ENCODE peak calls at places on chromosomes 3 and 15, in eight cellular contexts. U is iPS-NIHi11; Q is cerebellar cortex; D is T-cell; M is activated naive CD4-positive, alpha-beta T cell treated with Interleukin-2 at 50 U/mL for 16 hours; E is activated naive CD8-positive, alpha-beta T cell treated with anti-CD3 and anti-CD28 coated beads, Interleukin-2, amount 50 U/mL, for 24 hours; Z is A172; A is midbrain. B is an unnamed sample.
A peak's percentile ranks its signal among the peaks of the same experiment; 100 is the strongest.

GRCh38 chr3:106830334-106830733 is 546.9 kb upstream of the CCDC54 start:
- DNase-seq in U (peak; percentile 39), Q (no peak), D (no peak), M (no peak), E (no peak), Z (no peak), A (no peak), B (no peak)

GRCh38 chr3:43217633-43218032 is 68.7 kb upstream of the SNRK start:
- DNase-seq in U (no peak), Q (no peak), D (no peak), M (no peak), E (no peak), Z (peak; percentile 31), A (no peak), B (no peak)

GRCh38 chr3:153070153-153070868 is 91.7 kb upstream of the RAP2B start:
- DNase-seq in U (no peak), Q (no peak), D (no peak), M (no peak), E (no peak), Z (peak; percentile 69), A (no peak), B (no peak)

GRCh38 chr3:28726840-28727239 is 378.2 kb upstream of the AZI2 start:
- DNase-seq in U (peak; percentile 80), Q (peak; percentile 15), D (no peak), M (no peak), E (peak; percentile 4), Z (peak; percentile 48), A (no peak), B (no peak)

GRCh38 chr3:141959921-141960554 is 83.6 kb downstream of the ATP1B3 start:
- DNase-seq in U (no peak), Q (no peak), D (no peak), M (no peak), E (no peak), Z (peak; percentile 63), A (no peak), B (no peak)

GRCh38 chr3:80227216-80227615 is 459.4 kb upstream of the ROBO1 start:
- DNase-seq in U (no peak), Q (no peak), D (no peak), M (no peak), E (no peak), Z (no peak), A (no peak), B (no peak)

GRCh38 chr3:71258116-71258515 is 325.4 kb downstream of the FOXP1 start:
- DNase-seq in U (no peak), Q (no peak), D (no peak), M (no peak), E (no peak), Z (peak; percentile 56), A (no peak), B (no peak)

GRCh38 chr15:36152961-36153360 is 426.5 kb upstream of the CDIN1 start:
- DNase-seq in U (no peak), Q (no peak), D (no peak), M (no peak), E (no peak), Z (no peak), A (no peak), B (no peak)

GRCh38 chr3:110456438-110457138 is 615.0 kb upstream of the NECTIN3 start:
- DNase-seq in U (no peak), Q (no peak), D (no peak), M (no peak), E (no peak), Z (no peak), A (no peak), B (no peak)

GRCh38 chr3:152459572-152459971 is 190.8 kb downstream of the MBNL1 start:
- DNase-seq in U (no peak), Q (no peak), D (no peak), M (no peak), E (no peak), Z (no peak), A (no peak), B (no peak)

GRCh38 chr15:37035349-37035748 is 65.0 kb downstream of the MEIS2 start:
- DNase-seq in U (no peak), Q (no peak), D (no peak), M (no peak), E (no peak), Z (no peak), A (no peak), B (no peak)

GRCh38 chr3:14957163-14957562 is 9.8 kb downstream of the NR2C2 start:
- DNase-seq in U (no peak), Q (no peak), D (no peak), M (no peak), E (no peak), Z (no peak), A (no peak), B (no peak)

GRCh38 chr3:193400304-193400703 is 21.8 kb upstream of the ATP13A5 start:
- DNase-seq in U (peak; percentile 27), Q (peak; percentile 5), D (no peak), M (no peak), E (no peak), Z (no peak), A (peak; percentile 45), B (no peak)

GRCh38 chr3:114542359-114542758 is 248.5 kb downstream of the TIGIT start:
- DNase-seq in U (peak; percentile 39), Q (no peak), D (no peak), M (no peak), E (no peak), Z (no peak), A (no peak), B (no peak)

GRCh38 chr3:184808021-184808420 is 3.9 kb upstream of the VPS8 start:
- DNase-seq in U (peak; percentile 44), Q (peak; percentile 53), D (no peak), M (no peak), E (peak; percentile 19), Z (no peak), A (peak; percentile 5), B (no peak)

GRCh38 chr3:54188176-54188791 is 65.9 kb downstream of the CACNA2D3 start:
- DNase-seq in U (peak; percentile 87), Q (peak; percentile 6), D (no peak), M (no peak), E (peak; percentile 16), Z (peak; percentile 75), A (no peak), B (no peak)

GRCh38 chr3:30075514-30075913 is 530.9 kb upstream of the TGFBR2 start:
- DNase-seq in U (no peak), Q (no peak), D (no peak), M (no peak), E (no peak), Z (peak; percentile 39), A (no peak), B (no peak)

GRCh38 chr3:124976378-124976777 is 41.8 kb upstream of the MUC13 start:
- DNase-seq in U (no peak), Q (no peak), D (no peak), M (no peak), E (no peak), Z (no peak), A (no peak), B (no peak)

GRCh38 chr15:70259030-70259424 is 161.3 kb upstream of the TLE3 start:
- DNase-seq in U (no peak), Q (peak; percentile 33), D (peak; percentile 39), M (peak; percentile 40), E (no peak), Z (no peak), A (peak; percentile 20), B (peak; percentile 79)

GRCh38 chr3:7646851-7647250 is 785.9 kb downstream of the GRM7 start:
- DNase-seq in U (no peak), Q (no peak), D (no peak), M (no peak), E (no peak), Z (no peak), A (no peak), B (no peak)

GRCh38 chr3:15498461-15499214 is 22.9 kb downstream of the COLQ start:
- DNase-seq in U (no peak), Q (no peak), D (no peak), M (no peak), E (no peak), Z (no peak), A (no peak), B (peak; percentile 54)

GRCh38 chr3:107524214-107525100 is 1.7 kb downstream of the BBX start:
- DNase-seq in U (peak; percentile 49), Q (peak; percentile 42), D (peak; percentile 44), M (peak; percentile 52), E (peak; percentile 49), Z (peak; percentile 49), A (peak; percentile 46), B (peak; percentile 85)

GRCh38 chr15:43968551-43968950 is 141.7 kb downstream of the WDR76 start:
- DNase-seq in U (no peak), Q (no peak), D (no peak), M (no peak), E (no peak), Z (no peak), A (no peak), B (no peak)

GRCh38 chr3:138947303-138948121 is 495 bp downstream of the FOXL2NB start:
- DNase-seq in U (no peak), Q (no peak), D (no peak), M (no peak), E (no peak), Z (no peak), A (no peak), B (no peak)

GRCh38 chr3:47008258-47008671 is 28.8 kb downstream of the NBEAL2 start:
- DNase-seq in U (no peak), Q (no peak), D (no peak), M (no peak), E (no peak), Z (no peak), A (no peak), B (no peak)

GRCh38 chr3:52650437-52650836 is 35.3 kb downstream of the PBRM1 start:
- DNase-seq in U (no peak), Q (no peak), D (no peak), M (no peak), E (no peak), Z (no peak), A (no peak), B (no peak)

GRCh38 chr3:186365202-186365974 is 3.4 kb upstream of the DGKG start:
- DNase-seq in U (no peak), Q (peak; percentile 94), D (no peak), M (no peak), E (no peak), Z (peak; percentile 84), A (peak; percentile 18), B (no peak)

GRCh38 chr15:28904023-28904422 is 18.2 kb downstream of the APBA2 start:
- DNase-seq in U (no peak), Q (peak; percentile 14), D (no peak), M (no peak), E (no peak), Z (no peak), A (no peak), B (peak; percentile 50)

GRCh38 chr15:56917652-56918045 is 795 bp upstream of the TCF12 start:
- DNase-seq in U (no peak), Q (peak; percentile 37), D (peak; percentile 16), M (no peak), E (no peak), Z (no peak), A (peak; percentile 58), B (no peak)

GRCh38 chr3:127590282-127590592 is 296 bp downstream of the TPRA1 start:
- DNase-seq in U (no peak), Q (no peak), D (peak; percentile 9), M (peak; percentile 40), E (peak; percentile 54), Z (no peak), A (no peak), B (no peak)

GRCh38 chr3:76552653-76553052 is 487.2 kb upstream of the ROBO2 start:
- DNase-seq in U (no peak), Q (no peak), D (no peak), M (no peak), E (no peak), Z (no peak), A (no peak), B (no peak)

GRCh38 chr3:127396473-127396872 is 108.6 kb upstream of the PRR20G start:
- DNase-seq in U (peak; percentile 78), Q (no peak), D (no peak), M (no peak), E (no peak), Z (no peak), A (no peak), B (no peak)

GRCh38 chr3:56275120-56275519 is 193.1 kb downstream of the ERC2 start:
- DNase-seq in U (no peak), Q (no peak), D (no peak), M (no peak), E (no peak), Z (no peak), A (no peak), B (no peak)